ENCODE peak calls at places on chromosomes 4 and X, in four cellular contexts. N is K562, C is HCT116, H is SK-N-SH. P is an unnamed sample.

GRCh38 chr4:8653326-8654000 is 60.9 kb downstream of the CPZ start:
- DNase-seq in C (no peak), N (no peak), H (no peak), P (no peak)

GRCh38 chr4:1012031-1012739 is 759 bp downstream of the FGFRL1 start:
- DNase-seq in N (peak; percentile 78), C (no peak), H (peak; percentile 72), P (peak; percentile 59)

GRCh38 chr4:77852892-77853495 is 9.6 kb upstream of the MRPL1 start:
- DNase-seq in C (no peak), N (no peak), H (no peak), P (no peak)

GRCh38 chrX:151985955-151986354 is 11.5 kb upstream of the GABRE start:
- DNase-seq in N (no peak), C (no peak), H (no peak), P (no peak)

GRCh38 chr4:160370046-160370445 is 1267.2 kb downstream of the RAPGEF2 start:
- DNase-seq in H (no peak), C (no peak), N (no peak), P (no peak)

GRCh38 chr4:2714071-2714770 is 41.9 kb downstream of the TNIP2 start:
- DNase-seq in H (peak; percentile 62), N (no peak), C (no peak), P (no peak)

GRCh38 chr4:8877780-8878040 is 6.1 kb upstream of the HMX1 start:
- DNase-seq in N (no peak), C (no peak), H (no peak), P (no peak)

GRCh38 chr4:55574252-55574651 is 17.8 kb downstream of the PDCL2 start:
- DNase-seq in C (no peak), H (no peak), N (no peak), P (no peak)

GRCh38 chr4:2843909-2844584 is 403 bp downstream of the ADD1 start:
- DNase-seq in N (no peak), C (no peak), H (peak; percentile 79), P (peak; percentile 18)

GRCh38 chr4:43233321-43233720 is 340.8 kb downstream of the GRXCR1 start:
- DNase-seq in H (no peak), N (no peak), C (no peak), P (no peak)

GRCh38 chr4:139973015-139973414 is 181.0 kb downstream of the MAML3 start:
- DNase-seq in C (no peak), H (no peak), N (no peak), P (no peak)

GRCh38 chr4:71296945-71297344 is 41.9 kb upstream of the SLC4A4 start:
- DNase-seq in N (no peak), H (no peak), C (no peak), P (no peak)

GRCh38 chrX:15820106-15821073 is 30.1 kb downstream of the ZRSR2 start:
- DNase-seq in H (no peak), C (no peak), N (no peak), P (no peak)

GRCh38 chr4:42554072-42554471 is 102.8 kb downstream of the ATP8A1 start:
- DNase-seq in H (no peak), N (no peak), C (no peak), P (no peak)

GRCh38 chr4:41977709-41978108 is 3.8 kb upstream of the DCAF4L1 start:
- DNase-seq in N (no peak), H (no peak), C (no peak), P (no peak)

GRCh38 chrX:13087322-13088154 is 43.1 kb upstream of the FAM9C start:
- DNase-seq in C (no peak), H (no peak), N (no peak), P (no peak)

GRCh38 chr4:153785830-153786721 is 2.8 kb downstream of the SFRP2 start:
- DNase-seq in N (no peak), C (peak; percentile 26), H (peak; percentile 34), P (peak; percentile 56)

GRCh38 chrX:79100791-79101484 is 43.5 kb upstream of the GPR174 start:
- DNase-seq in H (no peak), C (no peak), N (no peak), P (no peak)

GRCh38 chrX:14927391-14927790 is 54.2 kb downstream of the MOSPD2 start:
- DNase-seq in H (no peak), N (no peak), C (no peak), P (no peak)

GRCh38 chrX:20654596-20655106 is 387.9 kb upstream of the RPS6KA3 start:
- DNase-seq in C (no peak), N (no peak), H (no peak), P (no peak)

GRCh38 chrX:129875669-129876068 is 30.3 kb upstream of the UTP14A start:
- DNase-seq in C (no peak), H (no peak), N (no peak), P (no peak)

GRCh38 chr4:127709456-127709855 is 20.7 kb upstream of the SLC25A31 start:
- DNase-seq in C (no peak), N (no peak), H (no peak), P (no peak)

GRCh38 chr4:2172627-2173231 is 69.2 kb downstream of the HAUS3 start:
- DNase-seq in N (no peak), H (no peak), C (no peak), P (no peak)

GRCh38 chrX:11254417-11255109 is 38.6 kb upstream of the AMELX start:
- DNase-seq in N (peak; percentile 30), C (no peak), H (no peak), P (no peak)

GRCh38 chrX:3962511-3963350 is 249.3 kb upstream of the PRKX start:
- DNase-seq in H (peak; percentile 18), N (peak; percentile 5), C (no peak), P (no peak)

GRCh38 chr4:175298119-175298518 is 380.0 kb downstream of the ADAM29 start:
- DNase-seq in H (no peak), C (no peak), N (no peak), P (no peak)

GRCh38 chrX:131405497-131405896 is 116.4 kb upstream of the IGSF1 start:
- DNase-seq in C (no peak), H (no peak), N (no peak), P (peak; percentile 0)

GRCh38 chr4:98659106-98659592 is 738 bp upstream of the TSPAN5 start:
- DNase-seq in N (no peak), C (no peak), H (no peak), P (no peak)

GRCh38 chrX:155615938-155616337 is 3.2 kb upstream of the TMLHE start:
- DNase-seq in H (no peak), C (no peak), N (no peak), P (no peak)

GRCh38 chr4:5812506-5813229 is 80.2 kb downstream of the CRMP1 start:
- DNase-seq in H (peak; percentile 58), C (peak; percentile 62), N (peak; percentile 77), P (peak; percentile 71)

GRCh38 chrX:88612870-88613329 is 134.1 kb upstream of the CPXCR1 start:
- DNase-seq in C (no peak), N (no peak), H (no peak), P (peak; percentile 9)

GRCh38 chrX:127943570-127943969 is 108.6 kb downstream of the ACTRT1 start:
- DNase-seq in N (no peak), C (no peak), H (no peak), P (no peak)

GRCh38 chrX:7147978-7148824 is at the start of gene PUDP:
- DNase-seq in C (peak; percentile 37), N (peak; percentile 96), H (peak; percentile 99), P (peak; percentile 65)

GRCh38 chr4:7473096-7473495 is 38.4 kb upstream of the PSAPL1 start:
- DNase-seq in H (no peak), C (no peak), N (no peak), P (no peak)

GRCh38 chr4:7474320-7474719 is 39.6 kb upstream of the PSAPL1 start:
- DNase-seq in H (no peak), C (no peak), N (no peak), P (no peak)

GRCh38 chr4:7470522-7471128 is 35.9 kb upstream of the PSAPL1 start:
- DNase-seq in C (no peak), H (no peak), N (no peak), P (no peak)

GRCh38 chr4:7470111-7470510 is 35.4 kb upstream of the PSAPL1 start:
- DNase-seq in H (no peak), C (no peak), N (no peak), P (no peak)

GRCh38 chr4:7472443-7473013 is 37.8 kb upstream of the PSAPL1 start:
- DNase-seq in C (no peak), H (no peak), N (peak; percentile 14), P (no peak)
- TF ChIP-seq JUND in C (no peak), H (no peak), N (no peak), P (no peak)

GRCh38 chr4:16289872-16290554 is 63.7 kb upstream of the TAPT1 start:
- DNase-seq in C (peak; percentile 7), H (peak; percentile 51), N (no peak), P (peak; percentile 37)
- TF ChIP-seq JUND in C (no peak), H (no peak), N (no peak), P (no peak)

DNA sequence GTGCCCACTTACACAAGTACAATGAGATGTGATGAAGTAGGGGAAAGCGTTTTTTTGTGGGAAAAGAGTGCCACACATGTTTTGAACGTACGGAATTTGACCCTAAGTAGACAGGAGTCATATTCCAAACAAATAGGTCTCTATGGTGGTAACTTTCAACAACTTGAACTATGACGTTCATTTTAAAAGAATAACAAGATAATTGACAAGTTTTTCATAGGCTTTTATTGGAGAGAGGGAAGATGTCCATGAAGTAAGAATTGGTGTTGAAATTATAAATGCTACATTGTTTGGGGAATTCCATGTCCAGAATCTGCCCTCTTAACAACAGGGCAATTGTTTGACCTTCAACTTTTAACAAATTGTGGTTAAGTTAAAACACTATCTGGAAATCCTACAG is 126.5 kb downstream of the GASK1B start:
- DNase-seq in C (no peak), N (no peak), H (no peak), P (no peak)
- TF ChIP-seq JUND in C (no peak), N (no peak), H (no peak), P (no peak)

GRCh38 chrX:71366674-71367256 is 608 bp downstream of the TAF1 start:
- DNase-seq in C (no peak), H (peak; percentile 44), N (peak; percentile 21), P (peak; percentile 0)
- TF ChIP-seq JUND in C (no peak), H (no peak), N (no peak), P (no peak)

DNA sequence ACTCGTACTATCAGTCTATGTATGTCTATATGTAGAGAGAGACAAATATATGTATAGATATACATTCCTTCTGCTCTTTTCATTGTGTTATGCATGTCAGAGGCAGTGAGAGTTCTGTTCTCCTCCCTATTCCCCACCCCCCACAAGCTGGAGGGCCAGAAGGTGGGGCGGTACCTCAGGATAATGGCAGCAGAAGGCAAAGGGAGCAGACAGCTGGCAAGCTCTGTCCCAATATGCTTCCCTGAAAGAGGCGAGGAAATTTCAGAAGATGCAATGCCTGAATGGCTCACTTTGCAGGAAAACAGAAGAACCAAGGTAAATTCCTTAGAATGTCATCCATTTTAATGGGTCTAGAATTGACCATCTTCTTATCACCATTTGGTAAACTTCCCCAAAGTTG is 114.4 kb downstream of the NAA11 start:
- DNase-seq in H (no peak), C (no peak), N (no peak), P (no peak)
- TF ChIP-seq JUND in H (no peak), C (no peak), N (peak; percentile 63), P (no peak)

DNA sequence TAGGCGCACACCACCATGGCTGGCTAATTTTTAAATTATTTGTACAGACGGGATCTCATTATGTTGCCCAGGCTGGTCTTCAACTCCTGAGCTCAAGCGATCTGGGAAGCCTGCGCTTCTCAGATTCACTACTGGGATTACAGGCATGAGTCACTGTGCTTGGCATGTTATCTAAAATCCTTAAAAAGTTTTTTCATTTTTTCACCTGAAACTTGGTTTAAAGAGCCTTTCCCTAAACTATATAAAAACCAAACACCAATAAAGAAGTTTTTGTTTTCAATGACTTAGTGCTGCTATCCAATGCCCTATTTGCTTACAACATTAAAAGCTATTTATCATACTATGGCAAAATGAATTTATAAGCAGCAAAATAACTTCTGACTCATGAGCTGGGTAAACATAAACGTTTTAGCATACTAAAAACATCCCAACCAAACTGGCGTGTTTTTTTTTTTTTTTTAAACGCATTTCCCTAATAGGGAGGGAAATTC is 127.8 kb downstream of the UBE2K start:
- DNase-seq in N (no peak), C (no peak), H (no peak), P (no peak)
- TF ChIP-seq JUND in N (peak; percentile 54), C (peak; percentile 28), H (peak; percentile 37), P (no peak)